ENCODE peak calls at places on chromosome 10, in nine cellular contexts. M, L, U, N, Z, O, A, Q and V are unnamed samples.

GRCh38 chr10:69958232-69958902 is 94.3 kb upstream of the MACROH2A2 start:
- DNase-seq in M (no peak), L (no peak), U (no peak), N (no peak), Z (no peak), O (peak; percentile 38), A (no peak), Q (peak; percentile 27), V (peak; percentile 54)

GRCh38 chr10:52280051-52280450 is 34.0 kb upstream of the DKK1 start:
- DNase-seq in M (no peak), L (no peak), U (no peak), N (no peak), Z (no peak), O (no peak), A (no peak), Q (no peak), V (no peak)

GRCh38 chr10:18797286-18797685 is 138.1 kb downstream of the ARL5B start:
- DNase-seq in M (no peak), L (no peak), U (no peak), N (no peak), Z (no peak), O (no peak), A (no peak), Q (no peak), V (no peak)

GRCh38 chr10:126207313-126207771 is 180.9 kb downstream of the ADAM12 start:
- DNase-seq in M (no peak), L (no peak), U (no peak), N (no peak), Z (no peak), O (no peak), A (no peak), Q (no peak), V (no peak)

GRCh38 chr10:94578790-94579189 is 33.2 kb downstream of the HELLS start:
- DNase-seq in M (no peak), L (no peak), U (no peak), N (no peak), Z (no peak), O (no peak), A (no peak), Q (no peak), V (no peak)

GRCh38 chr10:110901954-110902819 is 16.8 kb downstream of the BBIP1 start:
- DNase-seq in M (no peak), L (no peak), U (no peak), N (no peak), Z (no peak), O (no peak), A (no peak), Q (no peak), V (no peak)

GRCh38 chr10:80466724-80467326 is 12.7 kb downstream of the TSPAN14 start:
- DNase-seq in M (no peak), L (no peak), U (no peak), N (no peak), Z (no peak), O (no peak), A (no peak), Q (no peak), V (no peak)

GRCh38 chr10:24722676-24723385 is 856 bp downstream of the ARHGAP21 start:
- DNase-seq in M (no peak), L (peak; percentile 85), U (peak; percentile 80), N (peak; percentile 75), Z (peak; percentile 46), O (peak; percentile 41), A (peak; percentile 82), Q (peak; percentile 68), V (peak; percentile 71)

GRCh38 chr10:132112611-132113010 is 46.9 kb downstream of the JAKMIP3 start:
- DNase-seq in M (no peak), L (peak; percentile 47), U (no peak), N (no peak), Z (peak; percentile 11), O (no peak), A (no peak), Q (peak; percentile 13), V (no peak)

GRCh38 chr10:43863859-43864591 is 215.3 kb upstream of the ZNF32 start:
- DNase-seq in M (no peak), L (no peak), U (peak; percentile 68), N (peak; percentile 43), Z (no peak), O (peak; percentile 96), A (peak; percentile 83), Q (peak; percentile 47), V (no peak)

GRCh38 chr10:112758961-112759360 is 191.1 kb upstream of the TCF7L2 start:
- DNase-seq in M (no peak), L (no peak), U (no peak), N (no peak), Z (no peak), O (no peak), A (no peak), Q (no peak), V (no peak)

GRCh38 chr10:93039721-93040120 is 20.9 kb upstream of the CYP26C1 start:
- DNase-seq in M (no peak), L (no peak), U (no peak), N (no peak), Z (no peak), O (peak; percentile 31), A (no peak), Q (no peak), V (peak; percentile 42)

GRCh38 chr10:84541289-84541637 is 212.9 kb downstream of the CCSER2 start:
- DNase-seq in M (no peak), L (no peak), U (no peak), N (no peak), Z (no peak), O (peak; percentile 67), A (no peak), Q (no peak), V (peak; percentile 29)

GRCh38 chr10:119501690-119502089 is 40.8 kb downstream of the RGS10 start:
- DNase-seq in M (no peak), L (peak; percentile 10), U (no peak), N (no peak), Z (no peak), O (no peak), A (no peak), Q (no peak), V (no peak)

GRCh38 chr10:65675236-65675635 is 1250.6 kb upstream of the LRRTM3 start:
- DNase-seq in M (no peak), L (no peak), U (no peak), N (peak; percentile 33), Z (no peak), O (peak; percentile 59), A (no peak), Q (no peak), V (no peak)

DNA sequence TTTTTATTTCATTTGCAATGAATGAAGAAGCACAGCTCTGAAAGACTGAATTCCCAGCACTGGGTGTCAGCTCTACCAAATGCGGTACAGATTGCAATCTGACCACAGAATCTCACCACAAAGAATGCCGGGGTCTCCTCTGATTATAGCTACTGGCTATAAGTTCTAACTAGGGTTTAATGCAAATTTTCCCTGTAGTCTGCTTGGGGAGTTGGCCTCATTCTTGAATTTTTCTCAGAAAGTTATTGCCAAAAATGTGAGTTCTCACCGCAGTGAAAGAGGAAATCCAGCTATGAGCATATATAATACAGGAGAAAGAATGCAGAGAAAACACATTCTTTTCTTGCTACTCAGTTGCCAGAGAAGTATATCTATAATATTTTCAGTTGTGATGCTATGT is 1255.7 kb upstream of the LRRTM3 start:
- DNase-seq in M (no peak), L (no peak), U (no peak), N (no peak), Z (no peak), O (no peak), A (no peak), Q (no peak), V (no peak)
- H3K4me1 ChIP-seq in M (no peaks in the 10 kb centered on the region), L (no peaks in the 10 kb centered on the region), U (no peaks in the 10 kb centered on the region), N (no peaks in the 10 kb centered on the region), Z (no peaks in the 10 kb centered on the region), O (no peaks in the 10 kb centered on the region), A (no peaks in the 10 kb centered on the region), Q (no peaks in the 10 kb centered on the region), V (no peaks in the 10 kb centered on the region)

GRCh38 chr10:37703074-37703473 is 154.3 kb downstream of the ZNF248 start:
- DNase-seq in M (no peak), L (no peak), U (no peak), N (no peak), Z (no peak), O (no peak), A (no peak), Q (no peak), V (no peak)

GRCh38 chr10:37703833-37704382 is 153.5 kb downstream of the ZNF248 start:
- DNase-seq in M (no peak), L (peak; percentile 41), U (no peak), N (no peak), Z (no peak), O (no peak), A (no peak), Q (no peak), V (no peak)

GRCh38 chr10:37701781-37702493 is 155.5 kb downstream of the ZNF248 start:
- DNase-seq in M (no peak), L (peak; percentile 44), U (no peak), N (no peak), Z (no peak), O (no peak), A (peak; percentile 41), Q (no peak), V (no peak)

GRCh38 chr10:37700886-37701780 is 156.3 kb downstream of the ZNF248 start:
- DNase-seq in M (no peak), L (no peak), U (no peak), N (no peak), Z (no peak), O (no peak), A (peak; percentile 60), Q (no peak), V (no peak)

DNA sequence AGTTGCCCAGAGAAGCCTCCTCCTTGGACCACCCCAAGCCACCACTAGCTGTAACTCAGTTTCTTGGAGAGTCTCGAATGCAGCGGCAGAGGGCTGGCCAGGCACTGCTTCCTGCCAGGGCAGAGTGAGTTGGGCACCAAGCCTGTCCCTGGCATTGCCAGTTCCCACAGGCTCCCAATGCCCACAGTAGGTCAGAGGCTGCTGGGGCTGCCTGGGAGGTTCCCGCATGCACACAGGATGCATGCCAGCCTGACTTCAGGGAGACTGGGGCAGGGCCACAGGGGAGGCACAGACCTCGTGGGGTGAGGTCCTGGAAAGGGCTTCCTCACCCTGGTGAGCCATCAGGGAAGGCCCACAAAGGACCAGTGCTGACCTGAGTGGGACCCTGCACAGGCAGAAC is 152.8 kb downstream of the ZNF248 start:
- DNase-seq in M (no peak), L (peak; percentile 56), U (no peak), N (no peak), Z (no peak), O (no peak), A (peak; percentile 45), Q (no peak), V (no peak)
- H3K9me3 ChIP-seq in M (no peaks in the 10 kb centered on the region), L (no peaks in the 10 kb centered on the region), U (no peaks in the 10 kb centered on the region), N (peaks cover 37% of the 10 kb centered on the region), Z (no peaks in the 10 kb centered on the region), O (no peaks in the 10 kb centered on the region), A (peaks cover 3% of the 10 kb centered on the region), Q (peaks cover 7% of the 10 kb centered on the region), V (no peaks in the 10 kb centered on the region)

DNA sequence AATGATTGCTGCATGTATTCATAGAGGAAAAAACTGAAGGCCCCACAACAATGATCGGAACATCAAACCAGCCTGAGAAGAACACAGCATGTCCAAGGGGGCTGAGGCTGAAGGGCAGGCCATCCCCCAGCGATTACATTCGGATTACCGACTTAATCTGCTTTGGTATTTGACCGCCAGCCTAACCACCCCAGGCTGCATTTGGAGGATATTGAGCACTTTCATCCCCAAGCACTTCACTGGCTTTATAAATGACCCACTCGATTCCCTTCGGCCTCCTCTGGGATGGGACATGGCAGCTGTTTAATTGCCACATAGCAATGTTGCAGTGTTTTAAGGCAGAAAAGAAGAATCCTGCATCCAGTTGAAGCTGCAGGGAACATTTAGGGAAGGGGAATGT is 8.9 kb downstream of the DPCD start:
- DNase-seq in M (no peak), L (peak; percentile 18), U (peak; percentile 8), N (no peak), Z (no peak), O (no peak), A (no peak), Q (no peak), V (peak; percentile 85)
- H3K4me3 ChIP-seq in M (no peak overlapping the region), L (no peak overlapping the region), U (no peak overlapping the region), N (no peak overlapping the region), Z (no peak overlapping the region), O (no peak overlapping the region), A (no peak overlapping the region), Q (no peak overlapping the region), V (no peak overlapping the region)

GRCh38 chr10:86687750-86688149 is 19.4 kb downstream of the LDB3 start:
- DNase-seq in M (no peak), L (no peak), U (no peak), N (no peak), Z (no peak), O (no peak), A (no peak), Q (no peak), V (no peak)
- H3K4me1 ChIP-seq in M (peaks cover 58% of the 10 kb centered on the region), L (peaks cover 6% of the 10 kb centered on the region), U (peaks cover 67% of the 10 kb centered on the region), N (no peaks in the 10 kb centered on the region), Z (no peaks in the 10 kb centered on the region), O (no peaks in the 10 kb centered on the region), A (peaks cover 71% of the 10 kb centered on the region), Q (peaks cover 22% of the 10 kb centered on the region), V (no peaks in the 10 kb centered on the region)